ENCODE peak calls at places on chromosomes 5 and 9, in six cellular contexts. G is neural progenitor cell, W is endodermal cell, L is upper lobe of left lung, M is dorsolateral prefrontal cortex, J is gastrocnemius medialis. F is an unnamed sample.

GRCh38 chr5:16518606-16519005 is 53.0 kb upstream of the ZNF622 start:
- DNase-seq in G (no peak), W (no peak), L (no peak), M (no peak), J (no peak), F (no peak)

GRCh38 chr9:69882998-69883565 is 62.5 kb downstream of the CFAP95 start:
- DNase-seq in G (no peak), W (no peak), L (no peak), M (no peak), J (no peak), F (no peak)

GRCh38 chr9:136950656-136951030 is 1.4 kb upstream of the LCN12 start:
- DNase-seq in G (no peak), W (no peak), L (no peak), M (no peak), J (no peak), F (no peak)

GRCh38 chr5:33205727-33206410 is 234.9 kb upstream of the TARS1 start:
- DNase-seq in G (no peak), W (no peak), L (no peak), M (no peak), J (no peak), F (no peak)

GRCh38 chr9:130084337-130084736 is 30.6 kb downstream of the GPR107 start:
- DNase-seq in G (no peak), W (no peak), L (no peak), M (no peak), J (no peak), F (no peak)

GRCh38 chr9:129311638-129312037 is 133.6 kb upstream of the IER5L start:
- DNase-seq in G (no peak), W (no peak), L (peak), M (no peak), J (no peak), F (no peak)

GRCh38 chr9:100294806-100295205 is 57.9 kb downstream of the TEX10 start:
- DNase-seq in G (no peak), W (no peak), L (no peak), M (no peak), J (no peak), F (no peak)

GRCh38 chr5:68534131-68534940 is 318.8 kb downstream of the PIK3R1 start:
- DNase-seq in G (peak), W (peak), L (no peak), M (peak), J (no peak), F (no peak)

GRCh38 chr5:180456792-180457191 is 37.4 kb upstream of the CNOT6 start:
- DNase-seq in G (no peak), W (no peak), L (no peak), M (no peak), J (no peak), F (no peak)

DNA sequence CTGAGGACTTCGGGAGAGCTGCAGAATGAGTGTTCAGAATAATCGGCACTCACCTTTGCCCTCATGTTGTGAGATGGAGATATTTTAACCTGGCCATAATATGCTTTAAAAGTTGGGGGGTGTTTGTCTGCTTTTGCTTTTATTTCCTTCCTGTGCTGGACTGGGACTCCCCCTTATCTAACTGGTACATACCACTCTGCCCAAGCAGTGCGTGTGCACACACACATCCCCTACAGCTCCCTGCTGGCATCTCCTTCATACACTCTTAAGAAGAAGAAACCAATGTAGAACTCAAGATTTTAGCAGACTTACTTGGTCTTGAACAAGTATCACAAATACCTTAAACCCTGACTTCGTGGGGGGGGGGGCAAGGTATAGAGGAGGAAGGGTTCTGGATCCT is 146.2 kb upstream of the DMRT1 start:
- DNase-seq in G (no peak), W (no peak), L (no peak), M (no peak), J (no peak), F (no peak)
- H3K27ac ChIP-seq in G (no peak), W (no peak), L (peak), M (peak), J (peak), F (no peak)

GRCh38 chr5:71810023-71810422 is 90.9 kb downstream of the CARTPT start:
- DNase-seq in G (peak), W (peak), L (no peak), M (no peak), J (no peak), F (no peak)

GRCh38 chr5:71811779-71812178 is 92.7 kb downstream of the CARTPT start:
- DNase-seq in G (no peak), W (no peak), L (no peak), M (no peak), J (no peak), F (no peak)

GRCh38 chr5:71809446-71809845 is 90.4 kb downstream of the CARTPT start:
- DNase-seq in G (no peak), W (no peak), L (no peak), M (no peak), J (no peak), F (no peak)

GRCh38 chr5:71807909-71808308 is 88.8 kb downstream of the CARTPT start:
- DNase-seq in G (no peak), W (no peak), L (no peak), M (no peak), J (no peak), F (no peak)

GRCh38 chr5:71810456-71811181 is 91.5 kb downstream of the CARTPT start:
- DNase-seq in G (no peak), W (no peak), L (no peak), M (no peak), J (no peak), F (no peak)
- H3K27ac ChIP-seq in G (no peak), W (peak), L (no peak), M (no peak), J (no peak), F (no peak)

DNA sequence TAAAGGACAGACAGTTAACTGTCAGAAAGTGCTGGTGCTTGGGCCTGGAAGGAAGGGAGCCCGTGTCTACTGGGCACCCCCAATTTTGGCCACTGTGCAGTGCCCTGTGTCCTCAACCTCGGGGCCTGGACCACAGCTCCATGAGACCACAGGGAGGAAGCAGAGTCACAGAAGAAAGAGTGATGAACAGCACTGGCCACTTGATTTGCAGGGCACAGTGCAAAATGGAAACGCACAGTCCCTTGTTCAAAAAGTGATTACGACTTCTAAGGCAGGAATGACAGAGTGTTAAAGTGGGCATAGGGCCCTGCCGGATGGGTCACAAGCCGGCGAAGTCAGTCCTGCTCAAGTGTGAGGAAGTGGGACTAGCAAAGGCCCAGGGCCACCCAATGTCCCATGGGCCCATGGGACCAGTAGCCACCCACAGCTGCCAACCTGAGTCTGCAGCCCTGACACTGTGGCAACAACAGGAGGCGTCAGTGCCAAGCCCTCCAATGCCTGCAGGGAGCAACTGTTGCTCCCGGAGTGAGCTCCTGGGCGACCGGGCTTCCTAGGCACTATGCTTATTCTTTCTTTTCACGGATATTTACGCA is 85.4 kb downstream of the ADAMTS2 start:
- DNase-seq in G (no peak), W (peak), L (peak), M (peak), J (no peak), F (no peak)
- H3K27ac ChIP-seq in G (no peak), W (no peak), L (no peak), M (no peak), J (no peak), F (no peak)

GRCh38 chr5:10301266-10301665 is 6.4 kb downstream of the CMBL start:
- DNase-seq in G (no peak), W (no peak), L (no peak), M (no peak), J (no peak), F (no peak)

GRCh38 chr5:10303699-10304170 is 4.0 kb downstream of the CMBL start:
- DNase-seq in G (no peak), W (no peak), L (no peak), M (no peak), J (no peak), F (no peak)

GRCh38 chr5:10300246-10300645 is 7.5 kb downstream of the CMBL start:
- DNase-seq in G (no peak), W (no peak), L (no peak), M (no peak), J (no peak), F (no peak)

GRCh38 chr5:10303201-10303600 is 4.5 kb downstream of the CMBL start:
- DNase-seq in G (no peak), W (no peak), L (no peak), M (no peak), J (no peak), F (no peak)

GRCh38 chr5:10301842-10302610 is 5.7 kb downstream of the CMBL start:
- DNase-seq in G (no peak), W (no peak), L (peak), M (no peak), J (peak), F (no peak)
- H3K27ac ChIP-seq in G (no peak), W (no peak), L (no peak), M (no peak), J (peak), F (no peak)

DNA sequence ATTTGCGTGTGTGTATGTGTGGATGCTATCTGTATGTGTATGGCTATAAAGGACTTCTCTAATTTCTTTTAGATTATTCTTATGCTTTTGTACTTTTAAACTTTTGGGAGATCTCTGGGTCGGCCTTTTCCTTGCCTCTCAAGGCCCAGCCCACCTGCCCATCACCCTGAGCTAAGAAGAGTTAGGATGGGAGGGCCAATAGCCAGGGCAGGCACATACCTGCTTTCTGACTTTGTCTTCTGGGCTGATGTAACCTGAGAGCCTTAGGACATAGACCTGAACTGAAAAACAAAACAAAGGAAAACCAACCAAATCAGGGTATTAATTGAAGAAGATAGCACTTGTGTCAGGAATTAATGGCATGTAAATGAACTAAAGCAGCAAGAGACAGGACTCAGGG is 100.2 kb downstream of the IRX1 start:
- DNase-seq in G (no peak), W (no peak), L (no peak), M (no peak), J (no peak), F (no peak)
- H3K27ac ChIP-seq in G (no peak), W (no peak), L (no peak), M (no peak), J (no peak), F (no peak)

GRCh38 chr9:68454579-68455334 is 85.9 kb downstream of the TMEM252 start:
- DNase-seq in G (no peak), W (no peak), L (no peak), M (no peak), J (no peak), F (no peak)
- H3K27ac ChIP-seq in G (no peak), W (no peak), L (no peak), M (no peak), J (no peak), F (no peak)

DNA sequence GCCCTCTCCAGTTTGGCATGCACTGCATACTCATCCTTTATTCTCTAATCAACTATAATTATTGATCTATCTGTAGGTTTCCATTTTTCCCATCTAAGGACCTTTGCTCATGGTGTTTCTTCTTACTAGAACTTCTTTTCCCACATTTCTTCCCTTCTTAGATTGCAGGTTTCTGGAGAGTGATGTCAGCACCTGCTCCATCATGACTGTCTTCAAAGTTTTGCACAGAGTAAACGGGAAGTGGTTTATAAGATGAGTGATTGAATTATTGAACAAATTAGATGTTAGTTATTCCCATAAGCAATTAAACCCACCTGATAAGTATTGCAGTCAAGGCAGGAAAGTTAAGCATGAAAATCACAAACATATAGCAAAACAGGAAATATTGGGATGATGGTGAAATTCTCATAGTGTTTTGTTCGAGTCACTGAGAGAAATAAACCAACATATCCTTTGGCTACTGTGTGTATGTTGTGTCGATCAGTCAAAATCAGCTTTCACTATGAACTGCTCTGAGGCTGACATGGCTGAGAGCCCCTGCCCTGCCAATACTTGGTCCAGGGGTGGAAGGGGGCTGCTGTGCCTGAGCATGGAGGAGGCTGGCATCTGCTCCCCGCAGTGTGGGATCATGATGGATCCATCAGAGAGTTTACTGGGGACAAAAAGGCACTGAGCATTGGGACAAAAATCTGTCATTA is 45.5 kb upstream of the S1PR3 start:
- DNase-seq in G (no peak), W (no peak), L (no peak), M (no peak), J (no peak), F (no peak)
- H3K27ac ChIP-seq in G (no peak), W (no peak), L (no peak), M (no peak), J (no peak), F (no peak)

F was measured in CD4-positive, CD25-positive, alpha-beta regulatory T cell.